ENCODE peak calls at places on chromosomes 1 and 21, in six cellular contexts. X, Y, G, T, R and F are unnamed samples.

GRCh38 chr1:27342391-27342777 is 562 bp downstream of the SYTL1 start:
- DNase-seq in T (no peak), X (no peak), G (peak; percentile 51), Y (no peak), R (no peak), F (no peak)

GRCh38 chr1:110164951-110165350 is 14.7 kb downstream of the SLC6A17 start:
- DNase-seq in X (no peak), Y (no peak), G (no peak), R (no peak), T (peak; percentile 76), F (no peak)

GRCh38 chr1:24966724-24967346 is 36.8 kb upstream of the RUNX3 start:
- DNase-seq in Y (peak; percentile 71), T (peak; percentile 46), X (no peak), G (no peak), R (peak; percentile 55), F (peak; percentile 29)

GRCh38 chr21:32314806-32315205 is 16.2 kb downstream of the MRAP start:
- DNase-seq in T (no peak), G (no peak), R (no peak), X (no peak), Y (no peak), F (no peak)

GRCh38 chr21:41943468-41944250 is 10.2 kb downstream of the C2CD2 start:
- DNase-seq in G (no peak), Y (no peak), X (no peak), T (no peak), R (no peak), F (no peak)

GRCh38 chr1:63663873-63664272 is 70.7 kb downstream of the PGM1 start:
- DNase-seq in T (no peak), R (no peak), Y (no peak), G (no peak), X (no peak), F (no peak)

GRCh38 chr1:226779536-226779935 is 40.5 kb upstream of the ITPKB start:
- DNase-seq in Y (no peak), X (no peak), T (no peak), R (no peak), G (no peak), F (no peak)

GRCh38 chr1:90879281-90879680 is 142.6 kb downstream of the ZNF644 start:
- DNase-seq in R (no peak), Y (no peak), T (no peak), X (no peak), G (peak; percentile 24), F (no peak)

GRCh38 chr1:9652379-9653194 is 1.1 kb downstream of the PIK3CD start:
- DNase-seq in T (no peak), Y (no peak), X (peak; percentile 70), G (peak; percentile 80), R (no peak), F (no peak)

GRCh38 chr1:60978421-60979357 is 103.7 kb upstream of the NFIA start:
- DNase-seq in G (peak; percentile 49), R (no peak), X (no peak), Y (no peak), T (peak; percentile 62), F (no peak)

GRCh38 chr21:10272216-10272615 is 249.2 kb upstream of the TPTE start:
- DNase-seq in T (peak; percentile 3), Y (no peak), X (peak; percentile 11), R (no peak), G (no peak), F (no peak)

GRCh38 chr1:97781762-97782337 is 139.0 kb downstream of the DPYD start:
- DNase-seq in G (no peak), R (no peak), Y (no peak), X (no peak), T (no peak), F (no peak)

GRCh38 chr1:55287732-55288131 is 72.6 kb upstream of the USP24 start:
- DNase-seq in X (no peak), R (no peak), Y (no peak), G (no peak), T (no peak), F (no peak)

GRCh38 chr1:55289614-55290013 is 74.5 kb upstream of the USP24 start:
- DNase-seq in T (no peak), G (no peak), Y (no peak), R (no peak), X (no peak), F (no peak)

GRCh38 chr1:55286851-55287602 is 71.9 kb upstream of the USP24 start:
- DNase-seq in Y (no peak), R (no peak), X (no peak), G (no peak), T (no peak), F (no peak)

GRCh38 chr1:55288245-55288644 is 73.1 kb upstream of the USP24 start:
- DNase-seq in T (no peak), G (peak; percentile 25), X (no peak), R (no peak), Y (no peak), F (no peak)

DNA sequence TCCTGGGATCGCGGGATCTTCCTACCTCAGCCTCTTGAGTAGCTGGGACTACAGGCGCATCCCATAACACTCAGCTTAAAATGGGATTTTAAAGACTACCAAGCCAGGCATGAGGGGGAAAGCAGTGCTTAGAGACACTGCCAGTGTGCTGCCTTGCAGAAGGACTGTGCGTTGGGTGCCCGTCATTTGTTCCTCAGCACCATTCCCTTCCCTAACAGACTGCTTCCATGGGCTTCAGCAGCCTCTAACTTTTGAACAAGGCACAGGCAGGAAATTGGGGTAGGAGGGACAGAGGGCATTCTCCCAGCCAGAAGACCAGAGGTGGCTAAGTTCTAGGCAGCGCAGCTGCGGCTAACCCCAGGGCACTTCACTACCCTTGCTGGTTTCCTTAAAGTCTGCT is 73.9 kb upstream of the USP24 start:
- DNase-seq in R (no peak), T (no peak), Y (no peak), X (no peak), G (no peak), F (no peak)
- TF ChIP-seq CTCF in R (no peak), T (no peak), Y (no peak), X (no peak), G (no peak), F (no peak)

GRCh38 chr1:150295476-150295875 is 1.8 kb downstream of the MRPS21 start:
- DNase-seq in T (no peak), Y (no peak), R (no peak), G (no peak), X (no peak), F (no peak)
- H3K4me3 ChIP-seq in T (no peak overlapping the region), Y (no peak overlapping the region), R (no peak overlapping the region), G (no peak overlapping the region), X (no peak overlapping the region), F (no peak overlapping the region)

DNA sequence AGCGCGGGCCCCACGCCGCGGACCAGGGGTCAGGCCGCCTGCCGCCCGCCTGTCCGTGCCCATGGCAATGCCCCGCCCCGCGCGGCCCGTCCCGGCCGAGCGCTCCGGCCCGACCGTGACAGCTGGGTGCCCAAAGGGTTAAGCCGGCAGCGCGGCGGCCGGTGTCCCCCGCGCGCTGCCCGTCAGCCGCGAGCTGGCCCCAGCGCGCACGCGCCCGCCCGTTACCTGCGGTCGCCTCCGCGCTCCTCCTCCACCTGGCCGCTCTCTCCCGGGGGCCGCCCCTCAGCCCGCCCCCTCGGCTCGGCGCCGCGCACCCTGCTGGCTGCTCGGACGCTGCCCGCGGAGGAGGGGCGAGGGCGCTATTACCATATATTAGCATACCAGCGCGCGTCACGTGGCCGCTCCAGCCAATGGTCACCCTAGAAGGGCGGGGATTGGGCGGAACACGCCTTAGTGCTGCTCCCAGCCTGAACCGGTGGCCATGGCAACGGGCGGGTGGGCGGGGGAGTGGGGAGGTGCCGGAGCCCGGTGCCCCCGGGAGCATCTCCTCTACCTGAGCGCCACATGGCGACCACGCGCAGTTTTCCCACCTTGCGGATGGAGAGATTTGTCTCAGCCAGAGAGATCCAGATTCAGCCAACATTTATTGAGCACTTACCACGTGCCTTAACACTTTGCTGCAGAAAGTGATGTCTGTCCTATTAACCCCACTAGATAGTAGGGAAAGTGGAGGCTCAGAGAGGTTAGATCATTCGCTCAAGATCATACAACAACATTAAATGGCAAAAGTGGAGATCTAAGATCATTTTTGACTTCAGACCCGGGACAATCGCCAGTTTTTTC is at the start of gene PHC2:
- DNase-seq in R (peak; percentile 81), G (peak; percentile 93), T (peak; percentile 99), Y (peak; percentile 74), X (peak; percentile 99), F (peak; percentile 90)
- TF ChIP-seq CTCF in R (peak; percentile 32), G (peak; percentile 1), T (peak; percentile 39), Y (peak; percentile 14), X (peak; percentile 37), F (no peak)

GRCh38 chr1:77386276-77386675 is 104.5 kb downstream of the AK5 start:
- DNase-seq in T (no peak), R (no peak), Y (no peak), G (no peak), X (no peak), F (no peak)
- H3K4me3 ChIP-seq in T (no peak overlapping the region), R (no peak overlapping the region), Y (no peak overlapping the region), G (no peak overlapping the region), X (no peak overlapping the region), F (no peak overlapping the region)